ENCODE peak calls at places on chromosomes 3 and 15, in four cellular contexts. T, C, B and J are unnamed samples.

GRCh38 chr3:158847466-158847849 is 45.6 kb downstream of the MFSD1 start:
- DNase-seq in T (no peak), C (no peak), B (no peak), J (no peak)

GRCh38 chr3:185460719-185461350 is 38.0 kb downstream of the TMEM41A start:
- DNase-seq in T (no peak), C (no peak), B (peak; percentile 11), J (no peak)

GRCh38 chr15:42727740-42728355 is 9.1 kb downstream of the CDAN1 start:
- DNase-seq in T (no peak), C (no peak), B (no peak), J (no peak)

GRCh38 chr15:39602143-39602542 is 21.3 kb downstream of the THBS1 start:
- DNase-seq in T (no peak), C (no peak), B (no peak), J (no peak)

GRCh38 chr3:196552253-196552652 is 16.1 kb downstream of the WDR53 start:
- DNase-seq in T (no peak), C (no peak), B (no peak), J (no peak)

GRCh38 chr3:99439892-99440291 is 198.5 kb upstream of the COL8A1 start:
- DNase-seq in T (no peak), C (no peak), B (no peak), J (no peak)

GRCh38 chr15:89016549-89017041 is 71.7 kb upstream of the ABHD2 start:
- DNase-seq in T (no peak), C (peak; percentile 22), B (peak; percentile 82), J (no peak)

GRCh38 chr15:28943146-28943545 is 57.4 kb downstream of the APBA2 start:
- DNase-seq in T (no peak), C (no peak), B (no peak), J (no peak)

GRCh38 chr3:160374472-160374871 is 24.6 kb downstream of the IFT80 start:
- DNase-seq in T (no peak), C (no peak), B (no peak), J (no peak)

GRCh38 chr15:76341366-76342045 is 4.9 kb downstream of the ISL2 start:
- DNase-seq in T (peak; percentile 55), C (no peak), B (no peak), J (peak; percentile 16)

GRCh38 chr15:35168464-35168863 is 83.4 kb upstream of the NANOGP8 start:
- DNase-seq in T (no peak), C (no peak), B (peak; percentile 11), J (no peak)

GRCh38 chr3:46978381-46978780 is 1.1 kb upstream of the NBEAL2 start:
- DNase-seq in T (peak; percentile 54), C (no peak), B (no peak), J (no peak)

GRCh38 chr3:178680037-178680436 is 143.8 kb downstream of the KCNMB2 start:
- DNase-seq in T (no peak), C (no peak), B (no peak), J (no peak)

GRCh38 chr15:29134239-29134638 is 135.4 kb downstream of the NSMCE3 start:
- DNase-seq in T (peak; percentile 16), C (no peak), B (no peak), J (no peak)

GRCh38 chr3:139248593-139249255 is 95.1 kb upstream of the MRPS22 start:
- DNase-seq in T (no peak), C (no peak), B (no peak), J (no peak)

GRCh38 chr3:123369085-123369484 is 79.8 kb downstream of the ADCY5 start:
- DNase-seq in T (no peak), C (no peak), B (no peak), J (no peak)

DNA sequence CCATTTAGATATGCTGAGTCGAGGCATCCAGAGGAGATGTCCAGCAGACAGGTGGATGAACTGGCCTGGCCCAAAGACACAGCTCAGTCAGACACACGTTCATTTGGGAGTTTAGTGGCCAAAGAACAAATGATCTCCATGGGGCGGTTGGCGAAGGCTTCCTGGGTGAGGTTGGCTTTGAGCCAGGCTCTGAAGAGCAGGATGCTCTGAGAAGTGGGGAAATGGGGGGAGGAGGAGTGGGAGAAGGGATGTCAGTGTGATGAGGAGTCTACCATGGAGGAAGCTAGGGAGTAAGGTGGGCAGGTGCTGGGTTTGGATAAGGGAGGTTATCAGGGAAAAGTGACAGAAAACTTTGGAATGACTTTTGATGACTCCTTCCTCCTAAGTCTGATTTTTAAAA is 47.5 kb upstream of the VILL start:
- DNase-seq in T (no peak), C (no peak), B (no peak), J (no peak)
- H3K4me1 ChIP-seq in T (peaks cover 26% of the 10 kb centered on the region), C (peaks cover 79% of the 10 kb centered on the region), B (peaks cover 58% of the 10 kb centered on the region), J (no peaks in the 10 kb centered on the region)

GRCh38 chr3:32886911-32887310 is 64.5 kb upstream of the CCR4 start:
- DNase-seq in T (no peak), C (no peak), B (no peak), J (no peak)
- H3K4me1 ChIP-seq in T (no peaks in the 10 kb centered on the region), C (no peaks in the 10 kb centered on the region), B (no peaks in the 10 kb centered on the region), J (peaks cover 15% of the 10 kb centered on the region)

GRCh38 chr3:177182352-177182751 is 14.9 kb downstream of the TBL1XR1 start:
- DNase-seq in T (no peak), C (no peak), B (no peak), J (no peak)
- H3K4me1 ChIP-seq in T (peaks cover 15% of the 10 kb centered on the region), C (peaks cover 87% of the 10 kb centered on the region), B (peaks cover 24% of the 10 kb centered on the region), J (peaks cover 77% of the 10 kb centered on the region)

GRCh38 chr3:36905545-36905944 is 39.3 kb downstream of the TRANK1 start:
- DNase-seq in T (no peak), C (no peak), B (no peak), J (no peak)

GRCh38 chr3:36904641-36905040 is 40.2 kb downstream of the TRANK1 start:
- DNase-seq in T (no peak), C (no peak), B (no peak), J (no peak)

GRCh38 chr3:36903119-36903882 is 41.6 kb downstream of the TRANK1 start:
- DNase-seq in T (no peak), C (no peak), B (no peak), J (no peak)

GRCh38 chr3:36901588-36901987 is 43.3 kb downstream of the TRANK1 start:
- DNase-seq in T (no peak), C (no peak), B (no peak), J (no peak)

DNA sequence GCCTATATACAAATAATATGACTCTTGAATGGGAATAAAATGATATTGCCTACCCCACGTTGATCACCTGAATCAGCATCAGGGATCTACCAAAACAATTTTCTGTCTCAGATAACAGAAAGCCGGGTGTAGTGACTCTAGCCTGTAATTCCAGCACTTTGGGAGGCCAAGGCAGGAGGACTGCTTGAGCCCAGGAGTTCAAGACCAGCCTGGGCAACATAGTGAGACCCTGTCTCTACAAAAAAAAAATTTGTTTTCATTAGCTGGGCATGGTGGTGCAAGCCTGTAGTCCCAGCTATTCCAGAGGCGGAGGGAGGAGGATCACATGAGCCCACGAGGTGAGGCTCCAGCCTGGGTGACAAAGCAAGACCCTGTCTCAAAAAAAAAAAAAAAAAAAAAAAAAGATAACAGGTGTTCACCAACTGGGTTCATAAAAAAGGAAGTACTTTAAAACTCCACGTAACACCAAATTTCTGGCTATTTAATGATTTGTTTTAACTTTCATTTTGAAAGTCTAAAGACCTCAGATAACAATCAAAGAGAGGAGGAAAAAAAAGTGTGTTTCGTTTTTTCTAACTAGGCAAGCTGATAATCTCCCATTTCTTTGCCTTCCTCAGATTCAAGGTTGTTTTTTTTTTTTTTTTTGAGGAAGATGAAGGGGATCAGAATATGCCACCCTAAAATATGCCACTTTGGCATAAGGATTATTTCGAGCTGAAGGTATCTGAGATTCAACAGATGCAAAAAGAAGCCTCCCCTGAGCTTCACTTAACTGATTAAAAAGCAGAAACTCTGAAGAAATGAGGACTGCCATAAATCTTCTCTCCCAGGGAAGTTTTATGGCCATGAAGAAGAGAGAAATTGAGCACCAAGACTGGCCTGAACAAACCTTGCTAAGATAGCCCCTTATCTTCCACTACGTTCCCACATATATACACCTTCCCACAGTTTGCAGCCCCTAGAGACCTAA is 44.1 kb downstream of the TRANK1 start:
- DNase-seq in T (no peak), C (no peak), B (no peak), J (no peak)
- H3K4me1 ChIP-seq in T (no peaks in the 10 kb centered on the region), C (no peaks in the 10 kb centered on the region), B (no peaks in the 10 kb centered on the region), J (peaks cover 61% of the 10 kb centered on the region)

GRCh38 chr3:118480101-118480860 is 554.4 kb downstream of the IGSF11 start:
- DNase-seq in T (no peak), C (no peak), B (no peak), J (no peak)
- H3K4me1 ChIP-seq in T (no peaks in the 10 kb centered on the region), C (no peaks in the 10 kb centered on the region), B (no peaks in the 10 kb centered on the region), J (no peaks in the 10 kb centered on the region)

DNA sequence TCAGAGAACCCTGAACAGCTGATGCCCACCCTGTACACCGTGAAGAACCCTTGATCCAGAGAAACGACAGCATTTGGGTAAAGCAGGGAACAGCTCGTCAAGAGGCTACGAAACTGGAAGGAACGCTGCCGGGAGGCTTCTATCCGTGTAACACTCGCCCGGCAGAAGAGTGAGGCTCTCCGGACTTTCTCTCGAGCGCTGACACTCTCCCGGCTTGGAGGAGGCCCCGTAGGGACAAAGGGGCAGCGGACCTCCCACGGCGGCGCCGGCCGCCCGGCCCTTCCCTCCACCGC is 1.7 kb downstream of the HYAL2 start:
- DNase-seq in T (no peak), C (no peak), B (no peak), J (no peak)
- H3K4me1 ChIP-seq in T (peaks cover 9% of the 10 kb centered on the region), C (peaks cover 85% of the 10 kb centered on the region), B (peaks cover 52% of the 10 kb centered on the region), J (peaks cover 44% of the 10 kb centered on the region)

GRCh38 chr3:23170306-23170705 is 32.8 kb upstream of the UBE2E2 start:
- DNase-seq in T (no peak), C (no peak), B (peak; percentile 44), J (no peak)
- H3K4me1 ChIP-seq in T (peaks cover 2% of the 10 kb centered on the region), C (peaks cover 3% of the 10 kb centered on the region), B (no peaks in the 10 kb centered on the region), J (no peaks in the 10 kb centered on the region)

DNA sequence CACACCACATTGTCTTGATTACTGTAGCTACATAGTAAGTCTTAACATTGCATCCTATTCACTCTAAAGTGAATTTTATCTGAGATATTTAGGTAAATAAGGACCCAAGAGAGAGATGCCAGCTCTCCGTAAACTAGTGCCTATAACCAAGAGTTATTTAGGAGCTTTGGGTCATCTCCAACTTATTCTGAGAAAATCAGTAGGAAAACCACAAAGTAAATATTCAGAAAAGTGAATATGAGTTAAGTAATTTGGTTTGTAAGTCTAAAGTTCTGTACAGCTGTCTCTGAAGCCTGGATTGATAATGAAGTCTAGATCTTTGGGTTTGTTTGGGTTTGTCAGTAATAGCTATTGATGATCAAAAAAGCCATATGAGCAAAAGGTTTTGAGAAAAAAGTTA is 120.0 kb downstream of the FNDC3B start:
- DNase-seq in T (no peak), C (no peak), B (no peak), J (no peak)
- H3K4me1 ChIP-seq in T (peaks cover 19% of the 10 kb centered on the region), C (peaks cover 63% of the 10 kb centered on the region), B (peaks cover 44% of the 10 kb centered on the region), J (no peaks in the 10 kb centered on the region)

DNA sequence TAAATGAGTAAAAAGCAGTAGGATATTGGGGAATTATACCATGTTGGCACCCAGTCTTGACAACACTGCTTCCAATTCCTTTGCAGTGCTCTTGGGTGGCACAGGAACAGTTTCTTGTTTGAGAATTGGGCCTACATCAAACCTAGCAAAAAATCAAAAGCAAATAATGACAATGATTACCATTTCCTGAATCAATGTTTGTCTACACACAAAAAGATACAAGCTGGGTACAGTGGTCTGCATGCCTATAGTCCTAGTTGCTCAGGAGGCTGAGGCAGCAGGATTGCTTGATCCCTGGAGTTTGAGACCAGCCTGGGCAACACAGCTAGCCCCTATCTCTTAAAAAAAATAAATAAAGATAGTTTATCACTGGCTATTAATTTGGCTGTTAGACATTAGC is 8.0 kb downstream of the MTFMT start:
- DNase-seq in T (no peak), C (no peak), B (no peak), J (no peak)
- H3K4me1 ChIP-seq in T (no peaks in the 10 kb centered on the region), C (no peaks in the 10 kb centered on the region), B (peaks cover 7% of the 10 kb centered on the region), J (no peaks in the 10 kb centered on the region)